ENCODE peak calls at places on chromosomes 11 and 22, in seven cellular contexts. M is testis, W is tibial nerve, T is prostate gland, L is ovary, Y is HCT116, E is uterus. N is an unnamed sample. For H3K36me3, the result is how much of the 10 kb centered on the place peaks cover.

GRCh38 chr11:79019277-79019676 is 421.6 kb downstream of the TENM4 start:
- DNase-seq in E (no peak), Y (no peak), M (no peak), L (no peak), T (no peak), W (no peak), N (no peak)

GRCh38 chr11:8658210-8658968 is 24.1 kb downstream of the TRIM66 start:
- DNase-seq in M (no peak), Y (no peak), L (no peak), W (no peak), E (no peak), T (no peak), N (no peak)

GRCh38 chr11:62588966-62589637 is 2.2 kb downstream of the TUT1 start:
- DNase-seq in W (no peak), E (no peak), Y (no peak), L (peak), T (no peak), M (no peak), N (no peak)

GRCh38 chr11:82738116-82738515 is 4.5 kb upstream of the FAM181B start:
- DNase-seq in E (no peak), W (no peak), T (no peak), L (no peak), M (no peak), Y (no peak), N (no peak)

GRCh38 chr11:46722566-46723358 is 3.7 kb downstream of the F2 start:
- DNase-seq in Y (no peak), L (no peak), M (no peak), T (no peak), W (no peak), E (no peak), N (no peak)

GRCh38 chr11:93225642-93226041 is 27.9 kb upstream of the SLC36A4 start:
- DNase-seq in T (no peak), E (no peak), M (no peak), L (no peak), Y (peak), W (no peak), N (no peak)

GRCh38 chr11:84193706-84194105 is 907.5 kb upstream of the CCDC90B start:
- DNase-seq in L (no peak), T (no peak), Y (no peak), E (no peak), M (no peak), W (no peak), N (no peak)

GRCh38 chr11:44096360-44097188 is 1.1 kb downstream of the EXT2 start:
- DNase-seq in T (no peak), W (no peak), L (no peak), Y (no peak), M (no peak), E (no peak), N (no peak)

GRCh38 chr11:67043572-67044329 is 12.9 kb upstream of the RHOD start:
- DNase-seq in T (no peak), L (no peak), Y (no peak), W (no peak), E (no peak), M (no peak), N (no peak)

GRCh38 chr11:34235591-34236071 is 122.2 kb downstream of the ABTB2 start:
- DNase-seq in L (no peak), E (no peak), Y (no peak), M (no peak), W (no peak), T (no peak), N (no peak)

GRCh38 chr22:48429621-48430020 is 1398.1 kb downstream of the BRD1 start:
- DNase-seq in T (no peak), M (no peak), W (no peak), Y (no peak), L (no peak), E (no peak), N (no peak)

GRCh38 chr11:76543006-76543703 is 98.3 kb downstream of the EMSY start:
- DNase-seq in L (no peak), Y (no peak), T (no peak), W (no peak), E (no peak), M (no peak), N (no peak)

GRCh38 chr11:27552356-27552755 is 45.8 kb upstream of the LIN7C start:
- DNase-seq in T (no peak), E (no peak), L (no peak), Y (no peak), M (no peak), W (no peak), N (no peak)

GRCh38 chr11:65792456-65792855 is 5.6 kb downstream of the OVOL1 start:
- DNase-seq in M (no peak), W (no peak), Y (no peak), T (no peak), L (no peak), E (no peak), N (no peak)

GRCh38 chr11:124788521-124788920 is 11.7 kb downstream of the MSANTD2 start:
- DNase-seq in M (no peak), Y (no peak), W (no peak), E (no peak), L (no peak), T (no peak), N (no peak)

GRCh38 chr11:106697058-106697457 is 321.2 kb downstream of the GUCY1A2 start:
- DNase-seq in T (no peak), Y (no peak), M (no peak), L (no peak), W (no peak), E (no peak), N (no peak)

GRCh38 chr11:78265326-78265725 is 76.6 kb downstream of the USP35 start:
- DNase-seq in W (no peak), L (no peak), Y (no peak), T (no peak), E (no peak), M (no peak), N (no peak)

GRCh38 chr22:46107089-46107664 is 43.1 kb upstream of the PPARA start:
- DNase-seq in T (peak), E (peak), W (peak), M (peak), Y (no peak), L (peak), N (peak)

GRCh38 chr11:114262681-114263509 is 33.3 kb upstream of the NNMT start:
- DNase-seq in M (peak), T (no peak), L (no peak), E (no peak), W (no peak), Y (peak), N (no peak)

GRCh38 chr11:9019861-9020260 is 16.1 kb upstream of the NRIP3 start:
- DNase-seq in E (no peak), L (no peak), M (no peak), Y (no peak), W (no peak), T (no peak), N (no peak)

DNA sequence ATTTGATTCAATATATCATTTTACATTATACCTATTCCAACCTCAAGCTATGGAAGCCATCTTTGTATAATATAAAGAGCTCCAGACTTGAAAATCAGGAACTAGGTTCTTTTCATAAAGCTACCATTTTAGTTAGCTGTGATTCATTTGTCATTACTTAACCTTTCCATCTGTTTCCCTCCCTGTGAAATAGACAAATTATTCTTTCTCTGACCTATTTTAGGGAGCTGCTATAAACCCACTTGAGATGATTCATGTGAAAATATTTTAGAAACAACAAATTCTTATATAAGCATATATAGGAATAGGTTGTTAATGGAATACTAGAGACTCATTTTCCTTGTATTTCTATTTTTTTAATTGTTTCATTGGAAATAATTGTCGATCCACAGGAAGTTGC is 1012.1 kb downstream of the OPCML start:
- DNase-seq in T (no peak), W (no peak), Y (no peak), L (no peak), M (no peak), E (no peak), N (no peak)
- H3K36me3 ChIP-seq in T (under half), W (under half), Y (under half), L (under half), M (under half), E (under half), N (under half)

GRCh38 chr11:23021287-23021863 is 161.1 kb upstream of the CCDC179 start:
- DNase-seq in E (no peak), Y (no peak), L (no peak), W (no peak), T (no peak), M (peak), N (peak)
- TF ChIP-seq CTCF in E (no peak), Y (peak), L (no peak), W (peak), T (peak), M (no peak), N (peak)

DNA sequence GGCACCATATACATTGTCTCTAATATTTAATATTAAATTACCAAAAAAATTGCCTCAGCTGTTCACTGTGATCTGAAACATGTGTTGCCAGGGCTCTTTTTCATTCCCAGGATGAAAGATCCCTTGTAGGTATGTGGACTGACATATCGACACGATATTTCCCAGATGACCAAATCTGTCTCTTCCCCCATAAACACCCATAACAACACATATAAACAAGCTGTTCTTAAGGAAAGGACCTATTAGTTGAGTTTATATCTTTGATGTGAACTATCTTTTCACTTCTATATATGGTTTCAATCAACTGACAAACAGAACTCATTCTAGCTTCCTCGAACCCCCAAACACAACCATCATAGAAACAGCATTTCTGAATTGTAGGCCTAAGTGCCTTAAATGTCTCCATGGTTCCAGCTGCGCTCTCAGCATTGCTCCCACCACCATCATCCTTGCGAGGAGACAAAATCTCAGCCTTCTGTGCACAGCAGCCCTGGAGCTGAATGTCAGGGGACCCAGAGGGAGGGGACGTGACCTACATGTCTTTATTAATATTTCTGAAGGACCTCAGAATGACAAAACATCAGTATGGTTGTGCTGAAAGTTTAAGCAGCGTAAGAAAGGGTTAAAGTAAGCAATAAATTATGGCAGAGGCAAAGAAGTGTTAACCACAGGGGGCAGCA is 67.0 kb downstream of the ETS1 start:
- DNase-seq in T (no peak), M (no peak), L (no peak), Y (no peak), W (no peak), E (no peak), N (no peak)
- TF ChIP-seq POLR2A in T (no peak), M (no peak), L (no peak), Y (no peak), W (no peak), E (no peak), N (peak)

DNA sequence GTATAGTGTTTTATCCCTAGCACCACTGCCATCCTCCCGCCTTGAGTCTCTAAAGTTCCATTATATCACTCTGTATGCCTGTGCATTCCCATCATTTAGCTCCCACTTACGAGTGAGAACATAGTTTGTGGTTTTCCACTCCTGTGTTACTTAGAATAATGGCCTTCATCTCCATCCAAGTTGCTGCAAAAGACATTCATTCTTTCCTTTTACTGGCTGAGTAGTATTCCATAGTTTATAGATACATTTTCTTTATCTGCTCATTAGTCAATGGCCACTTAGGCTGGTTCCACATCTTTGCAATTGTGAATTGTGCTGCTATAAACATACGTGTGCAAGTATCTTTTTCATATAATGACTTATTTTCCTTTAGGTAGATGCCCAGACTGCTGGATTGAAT is 24.4 kb downstream of the TAB1 start:
- DNase-seq in Y (no peak), E (no peak), M (no peak), L (no peak), T (no peak), W (no peak), N (no peak)
- H3K36me3 ChIP-seq in Y (under half), E (under half), M (under half), L (under half), T (under half), W (half or more), N (under half)

GRCh38 chr11:118792642-118793124 is 1.7 kb upstream of the DDX6 start:
- DNase-seq in E (peak), M (peak), L (peak), T (peak), W (peak), Y (peak), N (peak)

GRCh38 chr11:118789501-118790356 is 1.2 kb downstream of the DDX6 start:
- DNase-seq in L (no peak), Y (no peak), W (no peak), M (no peak), T (peak), E (no peak), N (no peak)

GRCh38 chr11:118791961-118792578 is 1.1 kb upstream of the DDX6 start:
- DNase-seq in L (peak), T (peak), M (peak), W (no peak), E (no peak), Y (no peak), N (peak)

GRCh38 chr11:118790357-118791014 is 478 bp downstream of the DDX6 start:
- DNase-seq in E (peak), L (peak), T (peak), M (peak), W (peak), Y (no peak), N (peak)

DNA sequence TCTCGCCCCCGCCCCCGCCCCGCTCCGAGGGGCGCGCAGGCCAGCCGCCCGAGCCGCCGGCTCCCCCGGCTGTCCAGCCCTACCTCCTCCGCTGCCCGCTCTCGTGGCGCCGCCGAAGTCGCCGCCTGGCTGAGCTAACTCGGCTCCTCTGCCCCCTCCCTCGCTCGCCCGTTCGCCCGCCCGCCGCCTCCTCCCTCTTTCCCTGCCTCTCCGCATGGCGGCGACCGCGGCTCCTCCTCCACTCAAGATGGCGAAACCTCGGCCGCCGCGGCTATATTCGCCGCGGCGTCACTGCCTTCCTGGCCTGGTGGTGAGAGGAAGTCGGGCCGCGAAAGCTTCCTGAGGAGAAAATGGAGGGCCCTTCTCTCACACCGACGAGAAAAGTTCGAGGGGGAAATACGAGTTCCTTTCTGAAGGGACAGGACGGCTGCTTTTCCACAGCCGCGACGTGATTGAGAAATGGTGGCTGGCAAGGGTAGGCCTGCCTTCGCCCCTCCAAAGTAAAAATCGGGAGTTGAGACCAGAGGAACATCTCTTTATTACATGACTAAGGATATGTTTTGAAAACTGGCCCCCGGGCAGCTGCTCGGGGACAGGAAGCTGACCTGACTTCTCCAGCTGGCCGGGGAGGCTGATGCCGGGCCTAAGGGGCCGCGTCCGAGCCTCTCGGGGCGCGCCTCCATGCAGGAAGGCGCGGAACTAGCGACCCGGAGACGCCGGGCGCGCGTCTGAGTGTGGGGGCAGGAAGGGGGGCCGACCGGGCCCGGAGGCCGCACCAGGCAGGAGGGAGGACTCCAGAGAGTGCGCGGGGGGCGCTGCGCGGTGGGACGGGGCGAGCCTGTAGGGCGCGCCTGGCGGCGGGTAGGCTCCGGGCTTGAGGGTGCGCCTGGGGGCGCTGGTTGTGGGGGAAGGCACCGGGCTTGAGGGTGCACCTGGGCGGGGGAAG is at the start of gene DDX6:
- DNase-seq in Y (peak), T (peak), W (peak), L (peak), M (peak), E (peak), N (peak)
- TF ChIP-seq CTCF in Y (peak), T (peak), W (peak), L (peak), M (no peak), E (peak), N (peak)

GRCh38 chr22:23915230-23915754 is 21.1 kb downstream of the MIF start:
- DNase-seq in Y (no peak), T (no peak), M (no peak), L (no peak), W (no peak), E (no peak), N (no peak)

GRCh38 chr22:23913306-23913660 is 19.1 kb downstream of the MIF start:
- DNase-seq in Y (no peak), T (no peak), W (no peak), L (no peak), E (no peak), M (no peak), N (no peak)

GRCh38 chr22:23911318-23911980 is 17.3 kb downstream of the MIF start:
- DNase-seq in L (no peak), E (no peak), Y (no peak), M (no peak), T (no peak), W (no peak), N (no peak)

GRCh38 chr22:23912293-23912903 is 18.2 kb downstream of the MIF start:
- DNase-seq in Y (no peak), T (no peak), M (no peak), W (no peak), L (no peak), E (no peak), N (no peak)

DNA sequence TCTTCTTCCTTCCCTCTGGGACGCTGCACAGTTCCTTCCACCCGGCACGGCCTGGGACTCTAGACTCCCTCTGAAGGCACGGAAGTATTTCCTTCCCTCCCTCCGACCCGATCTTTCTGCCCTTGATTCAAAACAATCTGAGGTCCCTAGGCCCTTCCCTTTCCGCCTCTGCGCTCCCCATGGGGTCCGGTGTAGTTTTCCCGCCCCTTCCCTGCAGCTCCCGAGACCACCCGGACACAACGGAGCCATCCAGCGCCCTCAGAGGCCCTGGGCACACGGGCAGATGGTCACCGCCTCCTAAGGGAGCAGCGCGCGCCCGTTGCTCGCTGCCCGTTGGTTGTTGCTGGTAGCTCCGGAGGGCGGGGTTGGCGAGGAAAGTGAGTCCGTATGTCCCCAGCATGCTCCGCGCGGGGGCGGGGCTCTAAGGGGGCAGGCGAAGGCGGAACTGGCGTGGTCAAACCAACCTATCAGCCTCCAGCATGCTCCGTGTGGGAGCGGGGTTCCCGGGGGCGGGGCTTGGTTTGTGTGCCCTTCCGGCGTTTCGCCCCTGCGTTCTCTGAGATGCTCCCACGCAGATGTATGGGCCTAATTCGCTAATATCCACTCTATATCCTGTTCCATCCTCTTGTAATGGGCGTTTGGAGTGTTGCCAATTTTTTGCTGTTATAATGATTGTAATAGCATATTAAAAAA is 19.6 kb downstream of the MIF start:
- DNase-seq in L (peak), M (peak), E (peak), W (peak), T (peak), Y (peak), N (peak)
- TF ChIP-seq POLR2A in L (peak), M (peak), E (peak), W (peak), T (peak), Y (peak), N (peak)

GRCh38 chr11:47783087-47783610 is 16.0 kb upstream of the FNBP4 start:
- DNase-seq in T (no peak), L (no peak), W (no peak), E (no peak), Y (no peak), M (no peak), N (no peak)
- H3K36me3 ChIP-seq in T (under half), L (under half), W (half or more), E (under half), Y (under half), M (under half), N (under half)

GRCh38 chr22:28112548-28113043 is 193.5 kb upstream of the PITPNB start:
- DNase-seq in W (peak), L (no peak), E (peak), T (no peak), M (peak), Y (peak), N (no peak)

GRCh38 chr22:28108851-28109250 is 189.8 kb upstream of the PITPNB start:
- DNase-seq in W (no peak), E (no peak), T (no peak), M (no peak), L (no peak), Y (no peak), N (no peak)

GRCh38 chr22:28111501-28111900 is 192.4 kb upstream of the PITPNB start:
- DNase-seq in Y (no peak), T (no peak), L (no peak), M (no peak), E (no peak), W (no peak), N (no peak)

GRCh38 chr22:28115426-28115825 is 196.4 kb upstream of the PITPNB start:
- DNase-seq in Y (no peak), M (no peak), T (no peak), E (no peak), L (no peak), W (no peak), N (no peak)

GRCh38 chr22:28112130-28112529 is 193.1 kb upstream of the PITPNB start:
- DNase-seq in W (no peak), T (no peak), L (no peak), M (no peak), E (no peak), Y (no peak), N (no peak)
- TF ChIP-seq CTCF in W (no peak), T (no peak), L (no peak), M (no peak), E (no peak), Y (no peak), N (no peak)

N was measured in transverse colon.